ENCODE peak calls at places on chromosomes 12 and 14, in five cellular contexts. L is type B pancreatic cell, M is A549, W is BJ, K is omental fat pad. Y is an unnamed sample.
A peak's percentile ranks its signal among the peaks of the same experiment; 100 is the strongest.

GRCh38 chr12:101564912-101565311 is 29.9 kb upstream of the MYBPC1 start:
- DNase-seq in L (no peak), M (no peak), W (no peak), K (no peak), Y (no peak)

GRCh38 chr12:62840311-62840710 is 94.6 kb downstream of the PPM1H start:
- DNase-seq in L (no peak), M (no peak), W (no peak), K (no peak), Y (no peak)

GRCh38 chr12:28172434-28173030 is 17.7 kb upstream of the CCDC91 start:
- DNase-seq in L (no peak), M (peak; percentile 50), W (no peak), K (no peak), Y (peak; percentile 43)

GRCh38 chr12:99983721-99984258 is 946 bp downstream of the ANKS1B start:
- DNase-seq in L (no peak), M (no peak), W (no peak), K (no peak), Y (no peak)

GRCh38 chr12:121980211-121980891 is 41.3 kb upstream of the BCL7A start:
- DNase-seq in L (no peak), M (no peak), W (no peak), K (no peak), Y (no peak)

GRCh38 chr14:106346534-106347290 is 820.3 kb downstream of the TMEM121 start:
- DNase-seq in L (no peak), M (no peak), W (no peak), K (no peak), Y (no peak)

GRCh38 chr12:40378721-40379120 is 153.9 kb downstream of the LRRK2 start:
- DNase-seq in L (no peak), M (no peak), W (no peak), K (no peak), Y (no peak)

GRCh38 chr12:49944718-49945117 is 5.8 kb upstream of the AQP2 start:
- DNase-seq in L (no peak), M (no peak), W (no peak), K (no peak), Y (no peak)

GRCh38 chr12:96981053-96981452 is 74.0 kb downstream of the NEDD1 start:
- DNase-seq in L (no peak), M (no peak), W (peak; percentile 83), K (no peak), Y (no peak)

GRCh38 chr14:71472961-71473340 is 459.3 kb upstream of the RGS6 start:
- DNase-seq in L (no peak), M (no peak), W (no peak), K (no peak), Y (no peak)

GRCh38 chr12:31033681-31034080 is 40.0 kb upstream of the DDX11 start:
- DNase-seq in L (no peak), M (no peak), W (no peak), K (no peak), Y (no peak)

GRCh38 chr12:119594399-119594730 is 791 bp downstream of the TMEM233 start:
- DNase-seq in L (no peak), M (no peak), W (no peak), K (no peak), Y (no peak)

GRCh38 chr14:71244341-71244740 is 337.1 kb downstream of the PCNX1 start:
- DNase-seq in L (no peak), M (no peak), W (no peak), K (no peak), Y (no peak)

GRCh38 chr12:16385779-16386646 is 38.6 kb downstream of the MGST1 start:
- DNase-seq in L (no peak), M (peak; percentile 21), W (peak; percentile 5), K (no peak), Y (peak; percentile 47)

GRCh38 chr12:128840862-128841468 is 12.3 kb upstream of the GLT1D1 start:
- DNase-seq in L (no peak), M (no peak), W (no peak), K (no peak), Y (no peak)

GRCh38 chr14:90179357-90179756 is 77.0 kb upstream of the PSMC1 start:
- DNase-seq in L (no peak), M (no peak), W (no peak), K (no peak), Y (no peak)

GRCh38 chr12:98422809-98423208 is 92.6 kb upstream of the TMPO start:
- DNase-seq in L (no peak), M (no peak), W (no peak), K (no peak), Y (peak; percentile 51)
- TF ChIP-seq CTCF in L (peak; percentile 40), M (peak; percentile 32), W (peak; percentile 30), K (no peak), Y (peak; percentile 19)

DNA sequence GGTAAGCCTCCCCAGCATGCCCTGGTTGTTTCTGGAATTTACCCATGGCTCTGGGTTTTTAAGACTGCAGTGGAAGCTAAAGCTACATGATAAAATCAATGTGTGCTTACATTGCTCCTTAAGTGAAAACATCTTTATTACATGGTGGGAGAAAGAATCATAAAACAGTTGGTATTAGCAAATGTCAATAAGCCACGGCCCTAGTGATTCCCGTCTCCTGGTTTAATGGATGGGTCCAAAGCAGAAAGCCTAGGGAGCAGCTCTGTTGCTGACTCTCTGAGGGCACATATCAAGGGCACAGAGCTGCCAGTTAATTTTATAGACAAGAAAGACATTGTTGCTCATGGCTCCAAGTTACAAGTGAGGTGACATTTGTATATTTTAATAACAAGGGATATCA is 127.9 kb downstream of the MYRFL start:
- DNase-seq in L (no peak), M (no peak), W (no peak), K (no peak), Y (no peak)
- TF ChIP-seq CTCF in L (no peak), M (no peak), W (no peak), K (no peak), Y (no peak)

GRCh38 chr12:52846356-52846970 is 2.3 kb downstream of the KRT78 start:
- DNase-seq in L (no peak), M (no peak), W (no peak), K (no peak), Y (no peak)
- TF ChIP-seq CTCF in L (no peak), M (no peak), W (no peak), K (no peak), Y (no peak)

GRCh38 chr12:14417717-14418116 is 52.2 kb downstream of the ATF7IP start:
- DNase-seq in L (no peak), M (no peak), W (peak; percentile 25), K (no peak), Y (peak; percentile 70)

GRCh38 chr12:14422516-14423230 is 57.2 kb downstream of the ATF7IP start:
- DNase-seq in L (no peak), M (no peak), W (no peak), K (no peak), Y (no peak)

GRCh38 chr12:14416658-14417057 is 51.2 kb downstream of the ATF7IP start:
- DNase-seq in L (no peak), M (no peak), W (no peak), K (no peak), Y (peak; percentile 38)

GRCh38 chr12:14418526-14418925 is 53.0 kb downstream of the ATF7IP start:
- DNase-seq in L (no peak), M (no peak), W (no peak), K (no peak), Y (no peak)
- TF ChIP-seq CTCF in L (peak; percentile 74), M (no peak), W (peak; percentile 26), K (no peak), Y (peak; percentile 17)

GRCh38 chr14:33957299-33957698 is 6.4 kb upstream of the EGLN3 start:
- DNase-seq in L (no peak), M (no peak), W (no peak), K (no peak), Y (no peak)
- TF ChIP-seq CTCF in L (no peak), M (no peak), W (no peak), K (no peak), Y (no peak)

GRCh38 chr14:94539181-94539580 is 22.1 kb upstream of the SERPINA4 start:
- DNase-seq in L (no peak), M (no peak), W (no peak), K (no peak), Y (no peak)

GRCh38 chr14:94538070-94538740 is 23.0 kb upstream of the SERPINA4 start:
- DNase-seq in L (no peak), M (no peak), W (no peak), K (no peak), Y (no peak)

GRCh38 chr14:94540031-94540794 is 21.0 kb upstream of the SERPINA4 start:
- DNase-seq in L (no peak), M (no peak), W (no peak), K (no peak), Y (no peak)

GRCh38 chr14:94532462-94532861 is 23.2 kb upstream of the SERPINA12 start:
- DNase-seq in L (no peak), M (no peak), W (no peak), K (no peak), Y (no peak)

DNA sequence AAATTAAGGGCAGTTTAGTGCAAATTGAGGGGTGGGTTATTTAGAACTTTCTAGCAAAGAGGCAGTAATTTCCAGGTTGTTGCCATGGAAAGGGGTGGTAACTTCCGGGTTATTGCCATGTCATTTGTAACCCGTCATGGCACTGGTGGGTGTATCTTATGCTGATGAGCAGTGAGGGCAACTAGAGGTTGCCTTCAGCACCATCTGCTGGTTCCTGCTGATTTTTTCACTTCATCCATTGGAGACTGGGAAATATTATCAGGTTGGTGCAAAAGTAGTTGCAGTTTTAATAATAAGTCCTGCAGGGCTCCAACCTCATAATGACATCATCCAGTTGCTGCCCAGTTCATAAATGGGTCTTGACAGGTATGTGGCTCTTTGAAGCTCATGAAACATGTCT is 24.4 kb upstream of the SERPINA4 start:
- DNase-seq in L (no peak), M (no peak), W (no peak), K (no peak), Y (no peak)
- TF ChIP-seq CTCF in L (peak; percentile 15), M (no peak), W (no peak), K (no peak), Y (no peak)

DNA sequence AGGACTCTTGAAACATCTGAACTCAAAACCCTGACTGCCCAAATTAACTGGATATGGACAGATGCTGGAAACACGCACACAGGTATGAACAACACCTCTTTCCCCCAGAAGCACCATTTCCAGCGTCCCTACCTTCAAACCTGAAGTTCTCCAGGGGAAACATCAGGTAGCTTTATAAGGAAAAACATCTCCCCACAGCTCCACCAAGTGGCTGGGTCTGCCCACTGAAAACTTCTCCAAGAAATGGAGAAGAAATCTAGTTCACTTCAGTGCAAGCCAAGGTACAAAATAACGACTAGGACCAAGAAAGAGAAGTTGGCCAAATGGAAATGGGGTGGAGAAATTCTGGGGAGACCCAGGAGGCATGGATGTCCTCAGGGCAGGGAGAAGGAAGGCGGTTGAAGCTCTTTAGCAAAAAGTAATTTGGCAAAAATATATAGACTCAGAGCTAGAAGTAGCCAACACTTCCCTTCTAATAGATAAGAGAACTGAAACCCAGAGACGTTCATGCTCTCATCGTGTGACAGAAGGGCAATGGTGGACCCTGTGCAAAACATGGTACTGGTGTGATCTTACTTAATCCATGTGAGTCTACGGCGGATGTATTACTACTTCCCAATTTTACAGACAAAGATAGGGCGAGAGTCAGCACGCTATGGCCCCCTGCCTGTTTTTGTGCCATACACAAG is 10.5 kb upstream of the NUAK1 start:
- DNase-seq in L (no peak), M (peak; percentile 58), W (no peak), K (no peak), Y (peak; percentile 64)
- TF ChIP-seq CTCF in L (peak; percentile 68), M (peak; percentile 83), W (peak; percentile 75), K (no peak), Y (peak; percentile 69)

Y was measured in Calu3.